ENCODE peak calls at places on chromosomes 11 and 22, in nine cellular contexts. One of them, this sample, is unnamed.

GRCh38 chr22:32546480-32546879 is 71.9 kb downstream of the FBXO7 start:
- DNase-seq in globus pallidus: no peak
- DNase-seq in T-cell: no peak
- DNase-seq in A549: no peak
- DNase-seq in EL: peak
- DNase-seq in iris pigment epithelial cell: no peak
- DNase-seq in body of pancreas: no peak
- DNase-seq in substantia nigra: no peak
- DNase-seq in kidney glomerular epithelial cell: no peak
- DNase-seq in this sample: peak

GRCh38 chr22:38773363-38773946 is 17.7 kb upstream of the SUN2 start:
- DNase-seq in globus pallidus: no peak
- DNase-seq in substantia nigra: no peak
- DNase-seq in EL: no peak
- DNase-seq in iris pigment epithelial cell: no peak
- DNase-seq in body of pancreas: no peak
- DNase-seq in T-cell: no peak
- DNase-seq in kidney glomerular epithelial cell: no peak
- DNase-seq in A549: no peak
- DNase-seq in this sample: no peak

GRCh38 chr11:65576867-65577755 is 1.3 kb downstream of the EHBP1L1 start:
- DNase-seq in A549: peak
- DNase-seq in EL: peak
- DNase-seq in body of pancreas: no peak
- DNase-seq in globus pallidus: no peak
- DNase-seq in substantia nigra: no peak
- DNase-seq in T-cell: no peak
- DNase-seq in iris pigment epithelial cell: peak
- DNase-seq in kidney glomerular epithelial cell: peak
- DNase-seq in this sample: peak

GRCh38 chr22:37664249-37665101 is 6.0 kb downstream of the PDXP start:
- DNase-seq in substantia nigra: peak
- DNase-seq in EL: no peak
- DNase-seq in A549: no peak
- DNase-seq in T-cell: no peak
- DNase-seq in body of pancreas: no peak
- DNase-seq in globus pallidus: peak
- DNase-seq in iris pigment epithelial cell: no peak
- DNase-seq in kidney glomerular epithelial cell: no peak
- DNase-seq in this sample: no peak

GRCh38 chr11:128472128-128473110 is 114.9 kb downstream of the ETS1 start:
- DNase-seq in body of pancreas: no peak
- DNase-seq in A549: no peak
- DNase-seq in globus pallidus: no peak
- DNase-seq in T-cell: no peak
- DNase-seq in kidney glomerular epithelial cell: no peak
- DNase-seq in EL: peak
- DNase-seq in iris pigment epithelial cell: peak
- DNase-seq in substantia nigra: no peak
- DNase-seq in this sample: no peak

GRCh38 chr22:43829904-43830851 is 18.1 kb upstream of the EFCAB6 start:
- DNase-seq in EL: no peak
- DNase-seq in kidney glomerular epithelial cell: no peak
- DNase-seq in substantia nigra: no peak
- DNase-seq in A549: no peak
- DNase-seq in T-cell: no peak
- DNase-seq in body of pancreas: no peak
- DNase-seq in iris pigment epithelial cell: no peak
- DNase-seq in globus pallidus: no peak
- DNase-seq in this sample: peak

GRCh38 chr11:42552786-42553185 is 759.0 kb upstream of the API5 start:
- DNase-seq in EL: no peak
- DNase-seq in substantia nigra: no peak
- DNase-seq in body of pancreas: no peak
- DNase-seq in A549: no peak
- DNase-seq in kidney glomerular epithelial cell: no peak
- DNase-seq in T-cell: no peak
- DNase-seq in iris pigment epithelial cell: no peak
- DNase-seq in globus pallidus: no peak
- DNase-seq in this sample: no peak

GRCh38 chr11:57360991-57361390 is 20.0 kb downstream of the PRG3 start:
- DNase-seq in globus pallidus: no peak
- DNase-seq in iris pigment epithelial cell: no peak
- DNase-seq in T-cell: no peak
- DNase-seq in substantia nigra: no peak
- DNase-seq in A549: no peak
- DNase-seq in EL: no peak
- DNase-seq in body of pancreas: no peak
- DNase-seq in kidney glomerular epithelial cell: no peak
- DNase-seq in this sample: no peak

GRCh38 chr11:96306933-96307747 is 35.9 kb downstream of the MAML2 start:
- DNase-seq in iris pigment epithelial cell: peak
- DNase-seq in T-cell: no peak
- DNase-seq in globus pallidus: peak
- DNase-seq in EL: peak
- DNase-seq in kidney glomerular epithelial cell: peak
- DNase-seq in substantia nigra: no peak
- DNase-seq in body of pancreas: peak
- DNase-seq in A549: peak
- DNase-seq in this sample: no peak

GRCh38 chr11:106249857-106250256 is 172.4 kb downstream of the AASDHPPT start:
- DNase-seq in substantia nigra: no peak
- DNase-seq in T-cell: no peak
- DNase-seq in globus pallidus: no peak
- DNase-seq in body of pancreas: no peak
- DNase-seq in EL: no peak
- DNase-seq in iris pigment epithelial cell: no peak
- DNase-seq in kidney glomerular epithelial cell: no peak
- DNase-seq in A549: no peak
- DNase-seq in this sample: no peak

GRCh38 chr11:10858505-10859360 is 880 bp upstream of the ZBED5 start:
- DNase-seq in globus pallidus: no peak
- DNase-seq in A549: no peak
- DNase-seq in kidney glomerular epithelial cell: peak
- DNase-seq in EL: peak
- DNase-seq in T-cell: peak
- DNase-seq in substantia nigra: no peak
- DNase-seq in body of pancreas: peak
- DNase-seq in iris pigment epithelial cell: peak
- DNase-seq in this sample: peak

GRCh38 chr11:19100885-19101284 is 16.1 kb upstream of the ZDHHC13 start:
- DNase-seq in globus pallidus: no peak
- DNase-seq in A549: no peak
- DNase-seq in T-cell: no peak
- DNase-seq in substantia nigra: no peak
- DNase-seq in kidney glomerular epithelial cell: no peak
- DNase-seq in iris pigment epithelial cell: no peak
- DNase-seq in body of pancreas: no peak
- DNase-seq in EL: no peak
- DNase-seq in this sample: no peak

GRCh38 chr11:697811-698311 is 2.2 kb downstream of the TMEM80 start:
- DNase-seq in body of pancreas: no peak
- DNase-seq in iris pigment epithelial cell: peak
- DNase-seq in T-cell: no peak
- DNase-seq in substantia nigra: no peak
- DNase-seq in kidney glomerular epithelial cell: peak
- DNase-seq in EL: peak
- DNase-seq in A549: no peak
- DNase-seq in globus pallidus: no peak
- DNase-seq in this sample: no peak

GRCh38 chr11:44008698-44009097 is 39.1 kb upstream of the ACCSL start:
- DNase-seq in iris pigment epithelial cell: no peak
- DNase-seq in A549: no peak
- DNase-seq in T-cell: no peak
- DNase-seq in body of pancreas: no peak
- DNase-seq in kidney glomerular epithelial cell: no peak
- DNase-seq in substantia nigra: no peak
- DNase-seq in EL: no peak
- DNase-seq in globus pallidus: no peak
- DNase-seq in this sample: peak